ENCODE peak calls at places on chromosomes 13 and 19, in six cellular contexts. One of them, this sample, is unnamed.

GRCh38 chr13:77698211-77699058 is 948 bp downstream of the SLAIN1 start:
- DNase-seq in stomach: peak; percentile 46
- DNase-seq in colonic mucosa: peak; percentile 28
- DNase-seq in fibroblast of lung: peak; percentile 6
- DNase-seq in pancreas: peak; percentile 40
- DNase-seq in GM06990: peak; percentile 58
- DNase-seq in this sample: no peak

GRCh38 chr19:21314676-21315075 is 14.5 kb downstream of the ZNF708 start:
- DNase-seq in pancreas: no peak
- DNase-seq in colonic mucosa: no peak
- DNase-seq in stomach: no peak
- DNase-seq in GM06990: no peak
- DNase-seq in fibroblast of lung: peak; percentile 37
- DNase-seq in this sample: no peak

GRCh38 chr19:56350416-56351045 is 35.9 kb upstream of the ZSCAN5A start:
- DNase-seq in colonic mucosa: peak; percentile 49
- DNase-seq in pancreas: peak; percentile 41
- DNase-seq in stomach: peak; percentile 39
- DNase-seq in GM06990: no peak
- DNase-seq in fibroblast of lung: peak; percentile 23
- DNase-seq in this sample: peak; percentile 44

GRCh38 chr13:43319617-43320444 is 296.4 kb downstream of the DNAJC15 start:
- DNase-seq in stomach: no peak
- DNase-seq in GM06990: no peak
- DNase-seq in colonic mucosa: no peak
- DNase-seq in fibroblast of lung: peak; percentile 43
- DNase-seq in pancreas: no peak
- DNase-seq in this sample: no peak

GRCh38 chr13:106570354-106570822 is 2.5 kb upstream of the ARGLU1 start:
- DNase-seq in pancreas: peak; percentile 82
- DNase-seq in colonic mucosa: peak; percentile 52
- DNase-seq in GM06990: no peak
- DNase-seq in fibroblast of lung: peak; percentile 78
- DNase-seq in stomach: peak; percentile 80
- DNase-seq in this sample: peak; percentile 93

GRCh38 chr19:37991176-37991835 is 84.3 kb downstream of the SIPA1L3 start:
- DNase-seq in stomach: no peak
- DNase-seq in fibroblast of lung: no peak
- DNase-seq in colonic mucosa: no peak
- DNase-seq in pancreas: no peak
- DNase-seq in GM06990: no peak
- DNase-seq in this sample: no peak

GRCh38 chr19:1000591-1001537 is 645 bp downstream of the GRIN3B start:
- DNase-seq in pancreas: no peak
- DNase-seq in colonic mucosa: no peak
- DNase-seq in GM06990: no peak
- DNase-seq in stomach: no peak
- DNase-seq in fibroblast of lung: no peak
- DNase-seq in this sample: no peak

GRCh38 chr13:41652735-41653361 is 195.5 kb downstream of the RGCC start:
- DNase-seq in colonic mucosa: no peak
- DNase-seq in stomach: no peak
- DNase-seq in pancreas: no peak
- DNase-seq in fibroblast of lung: peak; percentile 60
- DNase-seq in GM06990: peak; percentile 5
- DNase-seq in this sample: no peak

GRCh38 chr13:50910483-50910805 is 853 bp downstream of the RNASEH2B start:
- DNase-seq in fibroblast of lung: peak; percentile 62
- DNase-seq in GM06990: no peak
- DNase-seq in pancreas: no peak
- DNase-seq in stomach: no peak
- DNase-seq in colonic mucosa: peak; percentile 28
- DNase-seq in this sample: no peak

GRCh38 chr19:3270908-3271307 is 46.4 kb downstream of the CELF5 start:
- DNase-seq in fibroblast of lung: peak; percentile 42
- DNase-seq in pancreas: peak; percentile 34
- DNase-seq in stomach: no peak
- DNase-seq in GM06990: no peak
- DNase-seq in colonic mucosa: no peak
- DNase-seq in this sample: peak; percentile 11

GRCh38 chr13:79741006-79741405 is 260.1 kb downstream of the NDFIP2 start:
- DNase-seq in stomach: no peak
- DNase-seq in GM06990: no peak
- DNase-seq in fibroblast of lung: peak; percentile 58
- DNase-seq in colonic mucosa: no peak
- DNase-seq in pancreas: peak; percentile 22
- DNase-seq in this sample: peak; percentile 42

GRCh38 chr13:105441406-105441805 is 1094.1 kb downstream of the EFNB2 start:
- DNase-seq in GM06990: no peak
- DNase-seq in pancreas: no peak
- DNase-seq in fibroblast of lung: no peak
- DNase-seq in stomach: no peak
- DNase-seq in colonic mucosa: no peak
- DNase-seq in this sample: no peak

GRCh38 chr13:112651750-112652511 is 37.9 kb upstream of the ATP11A start:
- DNase-seq in pancreas: no peak
- DNase-seq in colonic mucosa: no peak
- DNase-seq in GM06990: no peak
- DNase-seq in fibroblast of lung: no peak
- DNase-seq in stomach: no peak
- DNase-seq in this sample: no peak

GRCh38 chr13:29449726-29450125 is 145.8 kb downstream of the SLC7A1 start:
- DNase-seq in fibroblast of lung: no peak
- DNase-seq in pancreas: no peak
- DNase-seq in stomach: no peak
- DNase-seq in colonic mucosa: no peak
- DNase-seq in GM06990: no peak
- DNase-seq in this sample: no peak

GRCh38 chr13:113403255-113404104 is 39.5 kb upstream of the GRTP1 start:
- DNase-seq in stomach: no peak
- DNase-seq in pancreas: no peak
- DNase-seq in colonic mucosa: no peak
- DNase-seq in GM06990: no peak
- DNase-seq in fibroblast of lung: no peak
- DNase-seq in this sample: no peak

GRCh38 chr19:19279062-19279612 is 6.0 kb upstream of the TM6SF2 start:
- DNase-seq in GM06990: no peak
- DNase-seq in stomach: no peak
- DNase-seq in pancreas: no peak
- DNase-seq in colonic mucosa: no peak
- DNase-seq in fibroblast of lung: no peak
- DNase-seq in this sample: no peak

GRCh38 chr19:34359954-34360315 is 5.1 kb upstream of the GPI start:
- DNase-seq in stomach: no peak
- DNase-seq in colonic mucosa: no peak
- DNase-seq in pancreas: no peak
- DNase-seq in GM06990: no peak
- DNase-seq in fibroblast of lung: no peak
- DNase-seq in this sample: no peak

GRCh38 chr19:44661205-44661604 is 10.1 kb upstream of the CEACAM19 start:
- DNase-seq in fibroblast of lung: no peak
- DNase-seq in colonic mucosa: no peak
- DNase-seq in stomach: no peak
- DNase-seq in GM06990: no peak
- DNase-seq in pancreas: no peak
- DNase-seq in this sample: no peak

GRCh38 chr13:109160887-109161669 is 531.7 kb downstream of the MYO16 start:
- DNase-seq in GM06990: peak; percentile 32
- DNase-seq in fibroblast of lung: no peak
- DNase-seq in colonic mucosa: no peak
- DNase-seq in pancreas: no peak
- DNase-seq in stomach: no peak
- DNase-seq in this sample: no peak

GRCh38 chr13:75333103-75333502 is 148.9 kb downstream of the TBC1D4 start:
- DNase-seq in pancreas: no peak
- DNase-seq in fibroblast of lung: no peak
- DNase-seq in colonic mucosa: no peak
- DNase-seq in stomach: no peak
- DNase-seq in GM06990: no peak
- DNase-seq in this sample: no peak

GRCh38 chr19:2804156-2805004 is 15.3 kb upstream of the ZNF554 start:
- DNase-seq in pancreas: no peak
- DNase-seq in fibroblast of lung: no peak
- DNase-seq in colonic mucosa: no peak
- DNase-seq in stomach: no peak
- DNase-seq in GM06990: no peak
- DNase-seq in this sample: no peak

GRCh38 chr13:51764184-51765141 is 39.5 kb downstream of the DHRS12 start:
- DNase-seq in GM06990: peak; percentile 73
- DNase-seq in colonic mucosa: peak; percentile 50
- DNase-seq in stomach: peak; percentile 56
- DNase-seq in fibroblast of lung: peak; percentile 81
- DNase-seq in pancreas: peak; percentile 84
- DNase-seq in this sample: peak; percentile 78

GRCh38 chr13:79901336-79901735 is 420.4 kb downstream of the NDFIP2 start:
- DNase-seq in colonic mucosa: no peak
- DNase-seq in fibroblast of lung: peak; percentile 27
- DNase-seq in GM06990: no peak
- DNase-seq in stomach: no peak
- DNase-seq in pancreas: no peak
- DNase-seq in this sample: peak; percentile 1

GRCh38 chr19:28239270-28239669 is 973.7 kb downstream of the UQCRFS1 start:
- DNase-seq in fibroblast of lung: no peak
- DNase-seq in stomach: no peak
- DNase-seq in pancreas: no peak
- DNase-seq in colonic mucosa: no peak
- DNase-seq in GM06990: no peak
- DNase-seq in this sample: no peak

GRCh38 chr13:110499621-110500281 is 61.8 kb downstream of the RAB20 start:
- DNase-seq in colonic mucosa: no peak
- DNase-seq in GM06990: no peak
- DNase-seq in pancreas: no peak
- DNase-seq in stomach: no peak
- DNase-seq in fibroblast of lung: peak; percentile 86
- DNase-seq in this sample: no peak

GRCh38 chr13:46101488-46102289 is 3.1 kb downstream of the CPB2 start:
- DNase-seq in GM06990: no peak
- DNase-seq in stomach: no peak
- DNase-seq in pancreas: no peak
- DNase-seq in fibroblast of lung: no peak
- DNase-seq in colonic mucosa: no peak
- DNase-seq in this sample: no peak

GRCh38 chr19:37997911-37998344 is 90.9 kb downstream of the SIPA1L3 start:
- DNase-seq in pancreas: no peak
- DNase-seq in fibroblast of lung: peak; percentile 98
- DNase-seq in stomach: no peak
- DNase-seq in GM06990: no peak
- DNase-seq in colonic mucosa: no peak
- DNase-seq in this sample: peak; percentile 83

GRCh38 chr19:30317403-30317802 is 54.8 kb upstream of the ZNF536 start:
- DNase-seq in GM06990: no peak
- DNase-seq in stomach: peak; percentile 17
- DNase-seq in fibroblast of lung: no peak
- DNase-seq in colonic mucosa: no peak
- DNase-seq in pancreas: no peak
- DNase-seq in this sample: no peak

GRCh38 chr19:46111376-46111775 is 13.1 kb downstream of the IGFL3 start:
- DNase-seq in pancreas: no peak
- DNase-seq in fibroblast of lung: no peak
- DNase-seq in stomach: no peak
- DNase-seq in GM06990: no peak
- DNase-seq in colonic mucosa: no peak
- DNase-seq in this sample: no peak

GRCh38 chr19:48715681-48716171 is 3.8 kb downstream of the MAMSTR start:
- DNase-seq in pancreas: peak; percentile 32
- DNase-seq in colonic mucosa: peak; percentile 59
- DNase-seq in stomach: no peak
- DNase-seq in fibroblast of lung: no peak
- DNase-seq in GM06990: no peak
- DNase-seq in this sample: no peak

GRCh38 chr13:100751826-100752225 is 77.2 kb upstream of the TMTC4 start:
- DNase-seq in stomach: no peak
- DNase-seq in colonic mucosa: no peak
- DNase-seq in GM06990: no peak
- DNase-seq in fibroblast of lung: no peak
- DNase-seq in pancreas: no peak
- DNase-seq in this sample: no peak

GRCh38 chr19:33456076-33456844 is 65.3 kb downstream of the PEPD start:
- DNase-seq in colonic mucosa: no peak
- DNase-seq in stomach: no peak
- DNase-seq in fibroblast of lung: no peak
- DNase-seq in pancreas: no peak
- DNase-seq in GM06990: no peak
- DNase-seq in this sample: no peak

GRCh38 chr13:23655321-23655720 is 85.1 kb downstream of the TNFRSF19 start:
- DNase-seq in stomach: no peak
- DNase-seq in pancreas: no peak
- DNase-seq in GM06990: no peak
- DNase-seq in colonic mucosa: no peak
- DNase-seq in fibroblast of lung: peak; percentile 37
- DNase-seq in this sample: no peak
- H3K36me3 ChIP-seq in stomach: no peaks in the 10 kb centered on the region
- H3K36me3 ChIP-seq in pancreas: no peaks in the 10 kb centered on the region
- H3K36me3 ChIP-seq in GM06990: peaks cover 2% of the 10 kb centered on the region
- H3K36me3 ChIP-seq in colonic mucosa: no peaks in the 10 kb centered on the region
- H3K36me3 ChIP-seq in fibroblast of lung: peaks cover 5% of the 10 kb centered on the region
- H3K36me3 ChIP-seq in this sample: no peaks in the 10 kb centered on the region

GRCh38 chr13:63025741-63026140 is 1610.1 kb upstream of the PCDH20 start:
- DNase-seq in colonic mucosa: no peak
- DNase-seq in pancreas: no peak
- DNase-seq in GM06990: no peak
- DNase-seq in stomach: no peak
- DNase-seq in fibroblast of lung: no peak
- DNase-seq in this sample: no peak
- H3K4me3 ChIP-seq in colonic mucosa: no peak overlapping the region
- H3K4me3 ChIP-seq in pancreas: no peak overlapping the region
- H3K4me3 ChIP-seq in GM06990: no peak overlapping the region
- H3K4me3 ChIP-seq in stomach: no peak overlapping the region
- H3K4me3 ChIP-seq in fibroblast of lung: no peak overlapping the region
- H3K4me3 ChIP-seq in this sample: no peak overlapping the region

GRCh38 chr13:39600766-39601165 is 2.2 kb downstream of the LHFPL6 start:
- DNase-seq in pancreas: no peak
- DNase-seq in fibroblast of lung: no peak
- DNase-seq in GM06990: no peak
- DNase-seq in stomach: no peak
- DNase-seq in colonic mucosa: no peak
- DNase-seq in this sample: peak; percentile 24
- TF ChIP-seq CTCF in pancreas: no peak
- TF ChIP-seq CTCF in fibroblast of lung: peak; percentile 34
- TF ChIP-seq CTCF in GM06990: no peak
- TF ChIP-seq CTCF in stomach: no peak
- TF ChIP-seq CTCF in colonic mucosa: no peak
- TF ChIP-seq CTCF in this sample: peak; percentile 61

DNA sequence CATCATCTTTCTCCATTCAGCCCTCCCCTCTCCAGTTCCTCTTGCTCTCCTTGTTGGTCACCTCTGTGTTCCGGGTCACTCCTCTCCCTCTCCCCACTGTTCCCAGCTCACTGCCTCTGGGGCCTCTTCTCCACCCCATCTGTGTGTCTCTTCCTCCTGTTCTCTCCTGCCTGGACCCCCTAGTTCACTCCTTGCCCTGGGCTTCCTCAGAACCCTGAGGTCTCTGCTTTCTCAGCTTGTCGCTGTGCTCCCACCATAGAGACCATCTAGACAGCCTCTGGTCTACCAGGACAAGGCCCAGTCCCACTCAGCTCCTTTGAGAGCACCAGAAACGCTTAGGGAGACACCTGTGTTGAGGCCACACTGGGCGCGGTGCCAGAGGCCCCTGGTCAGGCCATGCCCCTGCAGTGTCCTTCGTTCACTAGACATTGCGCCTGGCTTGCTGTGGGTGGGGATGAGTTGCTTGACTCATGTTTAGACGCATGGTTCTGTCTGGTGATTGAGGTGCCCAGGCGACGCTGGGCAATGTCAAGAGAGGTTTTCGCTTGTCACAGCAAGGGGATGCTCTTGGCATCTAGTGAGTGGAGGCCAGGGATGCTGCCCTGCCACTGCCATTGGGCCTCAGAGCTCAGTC is 4.8 kb downstream of the LENG9 start:
- DNase-seq in colonic mucosa: no peak
- DNase-seq in pancreas: no peak
- DNase-seq in stomach: no peak
- DNase-seq in fibroblast of lung: no peak
- DNase-seq in GM06990: no peak
- DNase-seq in this sample: no peak
- H3K36me3 ChIP-seq in colonic mucosa: peaks cover 26% of the 10 kb centered on the region
- H3K36me3 ChIP-seq in pancreas: peaks cover 61% of the 10 kb centered on the region
- H3K36me3 ChIP-seq in stomach: peaks cover 84% of the 10 kb centered on the region
- H3K36me3 ChIP-seq in fibroblast of lung: peaks cover 63% of the 10 kb centered on the region
- H3K36me3 ChIP-seq in GM06990: peaks cover 70% of the 10 kb centered on the region
- H3K36me3 ChIP-seq in this sample: peaks cover 81% of the 10 kb centered on the region